ENCODE peak calls at places on chromosomes 2 and 18, in seven cellular contexts. C is IMR-90, B is osteoblast, Y is PC-9, P is hepatocyte, X is H9, I is HCT116. Z is an unnamed sample.
A peak's percentile ranks its signal among the peaks of the same experiment; 100 is the strongest.

GRCh38 chr2:227450921-227451654 is 20.9 kb upstream of the AGFG1 start:
- DNase-seq in P (peak; percentile 70), B (no peak), I (no peak), C (no peak), Y (no peak), X (no peak), Z (no peak)

GRCh38 chr2:23621616-23622015 is 236.6 kb downstream of the KLHL29 start:
- DNase-seq in P (no peak), C (no peak), B (peak; percentile 8), Y (no peak), X (no peak), I (no peak), Z (no peak)

GRCh38 chr2:145190031-145190703 is 670.2 kb upstream of the ZEB2 start:
- DNase-seq in X (no peak), Y (no peak), C (peak; percentile 19), P (no peak), B (no peak), I (no peak), Z (peak; percentile 17)

GRCh38 chr2:218879881-218880748 is 537 bp upstream of the WNT10A start:
- DNase-seq in Y (no peak), B (no peak), X (peak; percentile 57), C (no peak), P (no peak), I (no peak), Z (peak; percentile 89)

GRCh38 chr18:79923896-79924585 is 27.4 kb downstream of the SLC66A2 start:
- DNase-seq in I (no peak), X (no peak), C (no peak), Y (no peak), P (no peak), B (peak; percentile 62), Z (no peak)

GRCh38 chr2:121284424-121285076 is 452 bp downstream of the TFCP2L1 start:
- DNase-seq in C (no peak), B (peak; percentile 88), X (no peak), P (peak; percentile 43), I (no peak), Y (no peak), Z (no peak)

GRCh38 chr2:85914525-85914881 is 25.7 kb upstream of the ST3GAL5 start:
- DNase-seq in C (no peak), X (no peak), I (no peak), B (no peak), Y (no peak), P (no peak), Z (no peak)

GRCh38 chr2:65383571-65384488 is 48.6 kb downstream of the SPRED2 start:
- DNase-seq in X (no peak), P (no peak), C (peak; percentile 56), B (no peak), I (no peak), Y (no peak), Z (peak; percentile 57)

GRCh38 chr18:64982414-64983096 is 768.3 kb upstream of the CDH7 start:
- DNase-seq in B (no peak), P (peak; percentile 11), C (no peak), Y (no peak), I (no peak), X (no peak), Z (no peak)

GRCh38 chr2:234670052-234670451 is 173.2 kb upstream of the ARL4C start:
- DNase-seq in C (peak; percentile 94), Y (peak; percentile 83), X (no peak), B (no peak), P (no peak), I (no peak), Z (no peak)

GRCh38 chr2:127175406-127175805 is 44.7 kb downstream of the CYP27C1 start:
- DNase-seq in C (peak; percentile 33), B (peak; percentile 90), I (no peak), Y (no peak), P (peak; percentile 72), X (no peak), Z (no peak)

GRCh38 chr2:21812766-21813165 is 689.0 kb downstream of the TDRD15 start:
- DNase-seq in X (no peak), I (no peak), Y (no peak), P (peak; percentile 8), B (peak; percentile 3), C (peak; percentile 23), Z (no peak)

GRCh38 chr2:21814588-21815192 is 690.9 kb downstream of the TDRD15 start:
- DNase-seq in Y (no peak), C (no peak), B (no peak), I (no peak), X (no peak), P (no peak), Z (no peak)

GRCh38 chr2:21811541-21811940 is 687.8 kb downstream of the TDRD15 start:
- DNase-seq in X (no peak), P (no peak), Y (no peak), C (no peak), I (no peak), B (no peak), Z (no peak)
- H2AFZ ChIP-seq in X (no peak overlapping the region), P (no peak overlapping the region), Y (no peak overlapping the region), C (no peak overlapping the region), I (no peak overlapping the region), B (no peak overlapping the region), Z (no peak overlapping the region)

GRCh38 chr2:211367252-211367651 is 810.9 kb downstream of the CPS1 start:
- DNase-seq in X (no peak), I (no peak), P (peak; percentile 6), B (no peak), C (no peak), Y (no peak), Z (no peak)

GRCh38 chr2:211364911-211365310 is 808.5 kb downstream of the CPS1 start:
- DNase-seq in C (no peak), X (no peak), Y (no peak), P (no peak), B (no peak), I (no peak), Z (peak; percentile 49)

GRCh38 chr2:211359353-211359752 is 803.0 kb downstream of the CPS1 start:
- DNase-seq in P (no peak), B (no peak), C (no peak), X (no peak), Y (no peak), I (no peak), Z (no peak)

DNA sequence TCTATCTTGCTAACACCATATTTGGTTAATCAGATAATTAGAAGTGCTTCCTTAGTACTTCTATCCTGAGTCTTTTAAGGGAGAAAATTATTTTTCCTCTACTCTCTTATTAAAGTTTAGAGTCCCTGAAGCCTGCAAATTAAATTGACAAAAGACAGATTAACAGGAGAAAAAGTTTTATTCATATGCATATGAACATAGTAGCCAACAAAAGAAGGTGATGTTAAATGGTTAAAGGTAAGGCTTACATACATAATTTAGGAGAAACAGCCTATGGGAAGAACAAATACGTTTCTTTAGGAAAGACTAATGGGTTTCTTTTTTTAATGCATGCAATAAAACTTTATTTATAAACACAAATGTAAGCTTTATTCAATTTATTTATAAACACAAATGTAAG is 805.0 kb downstream of the CPS1 start:
- DNase-seq in Y (no peak), B (no peak), C (no peak), P (no peak), X (no peak), I (no peak), Z (no peak)
- H3K4me2 ChIP-seq in Y (no peak overlapping the region), B (no peak overlapping the region), C (no peak overlapping the region), P (no peak overlapping the region), X (no peak overlapping the region), I (no peak overlapping the region), Z (no peak overlapping the region)

DNA sequence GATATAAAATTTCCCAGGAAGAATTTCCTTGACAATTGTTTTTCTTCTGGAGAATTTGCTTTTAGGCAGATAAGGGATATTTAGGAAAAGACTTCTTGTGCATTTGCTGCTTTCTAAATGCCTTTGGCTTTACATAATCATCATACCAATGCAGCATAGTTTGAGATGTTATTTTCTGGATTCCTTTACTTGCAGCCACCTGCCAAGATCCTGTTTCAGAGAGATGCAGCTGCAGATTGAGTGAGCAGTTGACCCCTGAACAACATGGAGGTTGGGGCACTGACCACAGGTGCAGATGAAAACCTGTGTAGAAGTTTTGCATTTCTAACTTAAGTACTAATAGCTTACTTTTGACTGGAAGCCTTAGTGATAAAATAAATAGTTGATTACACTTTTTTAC is 257.9 kb downstream of the RPIA start:
- DNase-seq in B (no peak), Y (no peak), I (no peak), X (no peak), P (no peak), C (no peak), Z (no peak)
- H3K27ac ChIP-seq in B (no peak overlapping the region), Y (no peak overlapping the region), I (no peak overlapping the region), X (no peak overlapping the region), P (no peak overlapping the region), C (no peak overlapping the region), Z (no peak overlapping the region)

DNA sequence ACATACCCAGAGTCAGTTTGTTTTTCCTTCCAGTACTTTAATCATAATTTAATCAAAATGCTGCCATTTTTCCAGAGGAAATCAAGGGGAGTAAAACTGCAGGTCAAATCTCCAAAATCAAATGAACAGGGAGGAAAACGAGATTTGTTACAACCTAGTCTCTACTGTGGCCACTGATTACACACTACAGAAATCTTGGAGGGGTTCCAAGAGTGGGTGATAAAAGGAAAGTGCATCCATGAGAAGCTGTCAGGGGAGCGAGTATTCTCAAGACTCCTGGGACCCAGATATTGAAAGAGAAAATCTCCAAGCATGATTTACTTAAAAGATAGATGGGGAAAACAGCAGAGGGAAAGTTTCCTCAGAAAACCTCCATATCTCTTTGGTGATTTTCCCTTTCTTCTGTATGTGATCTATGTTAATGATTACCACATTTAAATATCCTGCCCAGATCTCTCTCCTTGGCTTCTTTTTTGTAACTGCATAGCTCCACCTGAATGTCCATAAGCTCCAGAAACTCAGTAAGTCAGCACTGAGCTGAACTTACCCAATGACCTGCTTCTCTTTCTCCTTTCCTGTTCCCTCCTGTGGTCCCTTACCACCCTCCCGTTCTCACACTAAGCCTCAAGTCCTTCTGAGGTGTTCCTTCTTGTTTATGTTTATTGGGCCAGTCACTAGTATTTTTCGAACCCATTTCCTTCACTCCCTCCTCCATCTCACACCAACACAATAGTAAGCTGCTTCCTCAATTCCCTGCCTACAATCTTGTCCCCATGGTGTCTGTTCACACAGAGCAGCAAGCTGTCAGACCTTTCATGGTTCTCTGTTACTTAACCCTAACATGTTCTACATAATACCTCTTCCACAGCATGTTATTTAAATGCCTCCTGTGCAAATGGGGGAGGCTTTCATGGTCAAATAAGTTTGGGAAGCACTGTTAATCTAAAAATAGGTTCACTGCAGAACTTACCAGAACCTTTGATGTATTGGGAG is 73.9 kb upstream of the TWSG1 start:
- DNase-seq in I (no peak), C (peak; percentile 5), X (no peak), B (no peak), P (no peak), Y (no peak), Z (no peak)
- H2AFZ ChIP-seq in I (no peak overlapping the region), C (no peak overlapping the region), X (no peak overlapping the region), B (no peak overlapping the region), P (no peak overlapping the region), Y (no peak overlapping the region), Z (no peak overlapping the region)

Z was measured in OCI-LY7.